ENCODE peak calls at places on chromosome 11, in seven cellular contexts. B is activated T-cell treated with anti-CD3 and anti-CD28 coated beads for 1 hour; E is stimulated activated CD4-positive, alpha-beta T cell treated with anti-CD3 and anti-CD28 coated beads, Interleukin-1b, Interleukin-23, amount 100 ng/mL, for 1 hour; D is RCC 7860; Q is tibial nerve; S is astrocyte of the hippocampus; A is T-helper 9 cell. F is an unnamed sample.

GRCh38 chr11:31816467-31817053 is 5.4 kb upstream of the PAX6 start:
- DNase-seq in B (no peak), E (no peak), D (no peak), Q (no peak), S (no peak), A (no peak), F (no peak)

GRCh38 chr11:25860677-25861445 is 471.1 kb upstream of the ANO3 start:
- DNase-seq in B (no peak), E (no peak), D (no peak), Q (no peak), S (peak), A (no peak), F (no peak)

GRCh38 chr11:46239801-46240061 is 37.7 kb upstream of the CREB3L1 start:
- DNase-seq in B (no peak), E (no peak), D (peak), Q (no peak), S (peak), A (no peak), F (no peak)

GRCh38 chr11:99693941-99694492 is 673.3 kb downstream of the CNTN5 start:
- DNase-seq in B (no peak), E (no peak), D (peak), Q (no peak), S (peak), A (no peak), F (no peak)

GRCh38 chr11:123181075-123181474 is 14.0 kb downstream of the CLMP start:
- DNase-seq in B (no peak), E (no peak), D (no peak), Q (no peak), S (no peak), A (no peak), F (no peak)

GRCh38 chr11:104668797-104669463 is 229.3 kb downstream of the CASP12 start:
- DNase-seq in B (no peak), E (no peak), D (peak), Q (no peak), S (peak), A (no peak), F (no peak)

GRCh38 chr11:132231656-132232173 is 861.3 kb downstream of the NTM start:
- DNase-seq in B (no peak), E (no peak), D (no peak), Q (no peak), S (no peak), A (no peak), F (no peak)

GRCh38 chr11:13102865-13103539 is 93.9 kb downstream of the RASSF10 start:
- DNase-seq in B (no peak), E (no peak), D (no peak), Q (no peak), S (no peak), A (no peak), F (no peak)

GRCh38 chr11:120953230-120953558 is 70.7 kb upstream of the TBCEL start:
- DNase-seq in B (no peak), E (no peak), D (no peak), Q (no peak), S (no peak), A (no peak), F (no peak)